ENCODE peak calls at places on chromosomes 12 and 14, in four cellular contexts. One of them, this sample, is unnamed.

GRCh38 chr12:51188359-51189051 is 15.6 kb upstream of the TFCP2 start:
- DNase-seq in K562: peak; percentile 10
- DNase-seq in A549: no peak
- DNase-seq in HepG2: no peak
- DNase-seq in this sample: no peak

GRCh38 chr12:52216107-52216506 is 16.9 kb upstream of the KRT7 start:
- DNase-seq in K562: no peak
- DNase-seq in A549: no peak
- DNase-seq in HepG2: no peak
- DNase-seq in this sample: no peak

GRCh38 chr12:530308-530707 is 70.6 kb downstream of the B4GALNT3 start:
- DNase-seq in K562: no peak
- DNase-seq in A549: no peak
- DNase-seq in HepG2: no peak
- DNase-seq in this sample: no peak

GRCh38 chr12:132393991-132394949 is 64.9 kb upstream of the GALNT9 start:
- DNase-seq in K562: peak; percentile 58
- DNase-seq in A549: peak; percentile 81
- DNase-seq in HepG2: no peak
- DNase-seq in this sample: no peak

GRCh38 chr14:68564826-68565760 is 227.8 kb downstream of the ZFP36L1 start:
- DNase-seq in K562: peak; percentile 38
- DNase-seq in A549: no peak
- DNase-seq in HepG2: peak; percentile 68
- DNase-seq in this sample: no peak

GRCh38 chr12:27667540-27667939 is 28.7 kb upstream of the REP15 start:
- DNase-seq in K562: no peak
- DNase-seq in A549: no peak
- DNase-seq in HepG2: no peak
- DNase-seq in this sample: no peak

GRCh38 chr14:84482256-84483071 is 1047.5 kb upstream of the FLRT2 start:
- DNase-seq in K562: no peak
- DNase-seq in A549: no peak
- DNase-seq in HepG2: no peak
- DNase-seq in this sample: no peak

GRCh38 chr12:52645120-52645761 is 6.8 kb downstream of the KRT2 start:
- DNase-seq in K562: peak; percentile 43
- DNase-seq in A549: no peak
- DNase-seq in HepG2: no peak
- DNase-seq in this sample: peak; percentile 24

GRCh38 chr12:105754313-105754712 is 384.4 kb downstream of the NUAK1 start:
- DNase-seq in K562: no peak
- DNase-seq in A549: no peak
- DNase-seq in HepG2: no peak
- DNase-seq in this sample: no peak

GRCh38 chr14:22427771-22428228 is 161.2 kb downstream of the DAD1 start:
- DNase-seq in K562: no peak
- DNase-seq in A549: peak; percentile 13
- DNase-seq in HepG2: peak; percentile 81
- DNase-seq in this sample: no peak
- TF ChIP-seq PHF8 in K562: no peak
- TF ChIP-seq PHF8 in A549: no peak
- TF ChIP-seq PHF8 in HepG2: no peak
- TF ChIP-seq PHF8 in this sample: no peak

GRCh38 chr14:61891810-61892209 is 129.6 kb downstream of the SNAPC1 start:
- DNase-seq in K562: no peak
- DNase-seq in A549: no peak
- DNase-seq in HepG2: no peak
- DNase-seq in this sample: no peak
- TF ChIP-seq CHD2 in K562: no peak
- TF ChIP-seq CHD2 in A549: no peak
- TF ChIP-seq CHD2 in HepG2: no peak
- TF ChIP-seq CHD2 in this sample: no peak

DNA sequence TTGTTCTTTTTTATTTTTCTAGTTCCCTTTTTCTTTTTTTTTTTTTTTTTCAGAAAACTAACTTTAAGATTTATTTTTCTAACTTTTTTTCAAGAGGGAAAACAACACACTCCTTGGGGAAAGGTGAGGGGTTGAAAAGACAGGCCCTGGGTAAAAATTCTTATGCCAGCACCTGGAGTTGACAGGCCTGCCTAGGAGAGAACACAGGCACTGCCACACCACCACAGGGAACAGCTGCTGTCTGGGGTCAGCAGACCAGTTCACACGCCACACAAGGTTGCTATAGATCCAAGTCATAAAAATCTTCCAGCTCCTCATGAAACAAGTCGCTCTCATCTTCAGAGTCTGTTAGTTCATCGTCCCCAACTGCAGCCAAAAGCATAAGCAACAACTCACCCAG is 246.4 kb downstream of the C12orf50 start:
- DNase-seq in K562: no peak
- DNase-seq in A549: no peak
- DNase-seq in HepG2: no peak
- DNase-seq in this sample: no peak
- TF ChIP-seq PHF8 in K562: no peak
- TF ChIP-seq PHF8 in A549: no peak
- TF ChIP-seq PHF8 in HepG2: no peak
- TF ChIP-seq PHF8 in this sample: no peak

GRCh38 chr12:81128930-81129554 is 51.2 kb downstream of the ACSS3 start:
- DNase-seq in K562: peak; percentile 10
- DNase-seq in A549: peak; percentile 7
- DNase-seq in HepG2: peak; percentile 72
- DNase-seq in this sample: no peak
- TF ChIP-seq CHD2 in K562: no peak
- TF ChIP-seq CHD2 in A549: no peak
- TF ChIP-seq CHD2 in HepG2: no peak
- TF ChIP-seq CHD2 in this sample: no peak

GRCh38 chr12:54029529-54030441 is 1.5 kb downstream of the HOXC6 start:
- DNase-seq in K562: no peak
- DNase-seq in A549: no peak
- DNase-seq in HepG2: no peak
- DNase-seq in this sample: no peak

GRCh38 chr12:54028324-54029201 is at the start of gene HOXC6:
- DNase-seq in K562: peak; percentile 75
- DNase-seq in A549: peak; percentile 90
- DNase-seq in HepG2: no peak
- DNase-seq in this sample: no peak

GRCh38 chr12:54032220-54032619 is 630 bp upstream of the HOXC5 start:
- DNase-seq in K562: no peak
- DNase-seq in A549: no peak
- DNase-seq in HepG2: no peak
- DNase-seq in this sample: no peak

GRCh38 chr12:54030889-54031860 is 1.7 kb upstream of the HOXC5 start:
- DNase-seq in K562: no peak
- DNase-seq in A549: no peak
- DNase-seq in HepG2: no peak
- DNase-seq in this sample: no peak

GRCh38 chr12:54030442-54030801 is 2.2 kb downstream of the HOXC6 start:
- DNase-seq in K562: no peak
- DNase-seq in A549: no peak
- DNase-seq in HepG2: no peak
- DNase-seq in this sample: no peak
- TF ChIP-seq PHF8 in K562: no peak
- TF ChIP-seq PHF8 in A549: no peak
- TF ChIP-seq PHF8 in HepG2: no peak
- TF ChIP-seq PHF8 in this sample: no peak

DNA sequence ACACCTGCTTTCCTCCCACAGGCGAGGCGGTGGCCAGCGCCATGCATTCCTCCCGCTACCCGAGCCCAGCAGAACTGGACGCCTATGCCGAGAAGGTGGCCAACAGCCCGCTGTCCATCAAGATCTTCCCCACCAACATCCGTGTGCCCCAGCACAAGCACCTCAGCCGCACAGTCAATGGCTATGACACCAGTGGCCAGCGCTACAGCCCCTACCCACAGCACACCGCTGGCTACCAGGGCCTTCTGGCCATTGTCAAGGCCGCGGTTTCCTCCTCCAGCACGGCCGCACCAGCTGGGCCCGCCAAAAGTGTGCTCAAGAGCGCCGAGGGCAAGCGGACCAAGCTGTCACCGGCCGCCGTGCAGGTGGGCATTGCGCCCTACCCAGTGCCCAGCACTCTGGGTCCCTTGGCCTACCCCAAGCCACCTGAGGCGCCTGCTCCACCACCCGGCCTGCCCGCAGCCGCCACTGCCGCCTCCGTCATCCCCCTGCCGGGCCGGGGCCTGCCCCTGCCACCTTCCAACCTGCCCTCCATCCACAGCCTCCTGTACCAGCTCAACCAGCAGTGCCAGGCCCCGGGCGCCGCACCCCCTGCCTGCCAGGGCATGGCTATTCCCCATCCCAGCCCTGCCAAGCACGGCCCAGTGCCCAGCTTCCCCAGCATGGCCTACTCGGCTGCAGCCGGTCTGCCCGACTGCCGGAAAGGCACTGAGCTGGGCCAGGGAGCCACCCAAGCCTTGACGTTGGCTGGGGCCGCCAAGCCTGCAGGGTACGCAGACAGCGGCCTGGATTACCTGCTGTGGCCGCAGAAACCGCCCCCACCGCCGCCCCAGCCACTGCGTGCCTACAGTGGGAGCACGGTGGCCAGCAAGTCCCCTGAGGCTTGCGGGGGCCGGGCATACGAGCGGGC is 54.6 kb downstream of the FAM222A start:
- DNase-seq in K562: no peak
- DNase-seq in A549: no peak
- DNase-seq in HepG2: no peak
- DNase-seq in this sample: peak; percentile 42
- TF ChIP-seq CHD2 in K562: no peak
- TF ChIP-seq CHD2 in A549: no peak
- TF ChIP-seq CHD2 in HepG2: no peak
- TF ChIP-seq CHD2 in this sample: no peak

GRCh38 chr14:94581127-94581999 is at the start of gene SERPINA5:
- DNase-seq in K562: peak; percentile 52
- DNase-seq in A549: no peak
- DNase-seq in HepG2: peak; percentile 83
- DNase-seq in this sample: no peak
- TF ChIP-seq PHF8 in K562: no peak
- TF ChIP-seq PHF8 in A549: no peak
- TF ChIP-seq PHF8 in HepG2: peak; percentile 58
- TF ChIP-seq PHF8 in this sample: no peak

This sample was measured in H1.